ENCODE peak calls at places on chromosome 1, in nine cellular contexts. X, U, T, O, M, K, V, Q and H are unnamed samples.

GRCh38 chr1:40849801-40850592 is 12.2 kb downstream of the CITED4 start:
- DNase-seq in T (no peak), U (peak; percentile 70), X (no peak), V (peak; percentile 98), O (peak; percentile 56), Q (peak; percentile 22), M (no peak), K (peak; percentile 25), H (no peak)

GRCh38 chr1:34199927-34200326 is 23.2 kb downstream of the C1orf94 start:
- DNase-seq in X (peak; percentile 24), O (peak; percentile 22), U (peak; percentile 16), T (no peak), Q (peak; percentile 1), K (no peak), V (no peak), M (peak; percentile 66), H (no peak)

GRCh38 chr1:37865348-37866119 is 6.1 kb upstream of the MTF1 start:
- DNase-seq in T (no peak), U (peak; percentile 80), V (no peak), Q (peak; percentile 9), O (peak; percentile 73), M (peak; percentile 83), X (no peak), K (no peak), H (no peak)

GRCh38 chr1:234554478-234555311 is 55.3 kb downstream of the IRF2BP2 start:
- DNase-seq in T (no peak), U (no peak), V (no peak), X (no peak), M (no peak), O (no peak), K (no peak), Q (no peak), H (no peak)

GRCh38 chr1:241857131-241857530 is 9.1 kb downstream of the EXO1 start:
- DNase-seq in T (no peak), V (no peak), U (no peak), M (no peak), O (peak; percentile 12), X (no peak), Q (no peak), K (no peak), H (no peak)

GRCh38 chr1:42998381-42998780 is 39.7 kb upstream of the SLC2A1 start:
- DNase-seq in U (no peak), M (no peak), X (peak; percentile 29), V (no peak), K (no peak), T (no peak), O (no peak), Q (peak; percentile 31), H (no peak)

GRCh38 chr1:240611228-240611618 is 732 bp downstream of the GREM2 start:
- DNase-seq in X (no peak), V (no peak), K (no peak), O (no peak), Q (no peak), M (no peak), U (no peak), T (no peak), H (no peak)

GRCh38 chr1:25819496-25820246 is at the start of gene MTFR1L:
- DNase-seq in V (peak; percentile 27), T (no peak), O (peak; percentile 44), U (peak; percentile 80), X (no peak), K (peak; percentile 86), Q (peak; percentile 40), M (peak; percentile 62), H (no peak)

GRCh38 chr1:108080448-108080847 is 115.5 kb upstream of the VAV3 start:
- DNase-seq in K (no peak), M (no peak), O (no peak), Q (no peak), X (no peak), V (no peak), T (no peak), U (no peak), H (no peak)

GRCh38 chr1:16318544-16318943 is 33.7 kb downstream of the FBXO42 start:
- DNase-seq in O (peak; percentile 49), U (no peak), X (peak; percentile 11), K (no peak), V (no peak), T (no peak), Q (peak; percentile 13), M (no peak), H (no peak)

GRCh38 chr1:55378582-55378981 is 163.4 kb upstream of the USP24 start:
- DNase-seq in K (no peak), O (peak; percentile 61), Q (no peak), X (no peak), M (no peak), T (peak; percentile 37), V (no peak), U (no peak), H (no peak)